ENCODE peak calls at places on chromosomes 3 and 15, in six cellular contexts. C, U, T, B, Y and L are unnamed samples. For H3K4me1, the result is how much of the 10 kb centered on the place peaks cover.

GRCh38 chr15:95887666-95888480 is 442.6 kb upstream of the NR2F2 start:
- DNase-seq in Y (no peak), T (no peak), C (peak), B (no peak), U (peak), L (no peak)

GRCh38 chr3:112417696-112418318 is 81.5 kb downstream of the BTLA start:
- DNase-seq in U (no peak), B (no peak), Y (no peak), T (no peak), C (no peak), L (no peak)

GRCh38 chr3:45631486-45631885 is 36.9 kb downstream of the LIMD1 start:
- DNase-seq in B (peak), T (no peak), U (no peak), C (no peak), Y (no peak), L (no peak)

GRCh38 chr3:55549172-55549571 is 62.1 kb upstream of the WNT5A start:
- DNase-seq in T (no peak), Y (no peak), B (no peak), C (peak), U (no peak), L (no peak)

GRCh38 chr3:186218423-186218822 is 109.5 kb upstream of the ETV5 start:
- DNase-seq in U (no peak), Y (no peak), C (no peak), B (no peak), T (no peak), L (no peak)

GRCh38 chr3:65894679-65895078 is 144.0 kb downstream of the MAGI1 start:
- DNase-seq in Y (no peak), B (no peak), C (peak), U (no peak), T (no peak), L (no peak)

GRCh38 chr15:28945626-28946215 is 59.9 kb downstream of the APBA2 start:
- DNase-seq in B (no peak), T (no peak), U (peak), C (no peak), Y (no peak), L (no peak)

GRCh38 chr3:126013742-126014141 is 44.8 kb downstream of the ROPN1B start:
- DNase-seq in T (no peak), B (no peak), U (peak), Y (no peak), C (no peak), L (no peak)

GRCh38 chr15:50907866-50908208 is 646 bp upstream of the AP4E1 start:
- DNase-seq in B (peak), U (peak), C (peak), Y (no peak), T (no peak), L (peak)

GRCh38 chr15:70761046-70761445 is 2.3 kb downstream of the UACA start:
- DNase-seq in Y (no peak), T (no peak), B (no peak), U (no peak), C (no peak), L (no peak)

GRCh38 chr15:66858423-66859207 is 156.6 kb downstream of the SMAD6 start:
- DNase-seq in B (no peak), Y (no peak), C (no peak), T (peak), U (no peak), L (no peak)

GRCh38 chr3:16055606-16056209 is 118.8 kb upstream of the GALNT15 start:
- DNase-seq in C (no peak), T (no peak), B (no peak), U (no peak), Y (no peak), L (peak)

GRCh38 chr15:39279331-39279730 is 301.5 kb upstream of the THBS1 start:
- DNase-seq in B (no peak), Y (no peak), T (no peak), U (no peak), C (peak), L (no peak)

GRCh38 chr15:78201281-78202190 is 32.8 kb downstream of the ACSBG1 start:
- DNase-seq in C (no peak), T (no peak), B (no peak), Y (no peak), U (no peak), L (no peak)

GRCh38 chr3:111903067-111903511 is 44.0 kb downstream of the PHLDB2 start:
- DNase-seq in Y (no peak), U (peak), T (no peak), C (peak), B (no peak), L (no peak)

GRCh38 chr3:12490547-12490946 is 6.3 kb downstream of the TSEN2 start:
- DNase-seq in B (no peak), T (no peak), C (no peak), Y (no peak), U (no peak), L (no peak)

GRCh38 chr3:190345878-190346277 is 23.6 kb upstream of the CLDN1 start:
- DNase-seq in T (no peak), Y (no peak), U (no peak), C (no peak), B (no peak), L (no peak)

GRCh38 chr3:56347219-56347871 is 120.9 kb downstream of the ERC2 start:
- DNase-seq in C (no peak), B (no peak), T (peak), U (no peak), Y (no peak), L (no peak)

GRCh38 chr3:172217877-172218276 is 178.5 kb downstream of the FNDC3B start:
- DNase-seq in C (peak), B (no peak), Y (no peak), U (peak), T (no peak), L (no peak)

GRCh38 chr3:105899528-105899927 is 30.7 kb upstream of the CBLB start:
- DNase-seq in Y (no peak), B (no peak), T (no peak), U (peak), C (peak), L (no peak)

GRCh38 chr15:101045835-101046691 is 126.9 kb downstream of the LRRK1 start:
- DNase-seq in B (no peak), C (no peak), Y (peak), T (peak), U (no peak), L (no peak)

GRCh38 chr15:34514251-34514760 is 69.1 kb downstream of the GOLGA8B start:
- DNase-seq in Y (peak), C (no peak), B (peak), U (no peak), T (peak), L (peak)

GRCh38 chr3:85360742-85361387 is 402.1 kb downstream of the CADM2 start:
- DNase-seq in U (peak), T (peak), Y (no peak), B (peak), C (peak), L (peak)

GRCh38 chr15:93088981-93089854 is at the start of gene RGMA:
- DNase-seq in T (peak), B (no peak), U (no peak), C (no peak), Y (peak), L (peak)

GRCh38 chr3:125025647-125026046 is 30.1 kb downstream of the HEG1 start:
- DNase-seq in B (no peak), Y (no peak), U (peak), C (peak), T (no peak), L (no peak)

GRCh38 chr15:67280217-67280616 is 25.6 kb downstream of the IQCH start:
- DNase-seq in T (no peak), B (no peak), C (peak), Y (no peak), U (no peak), L (no peak)

GRCh38 chr15:29596266-29596665 is 226.0 kb downstream of the TJP1 start:
- DNase-seq in T (no peak), B (no peak), U (peak), Y (no peak), C (peak), L (no peak)

GRCh38 chr3:99325407-99325806 is 313.0 kb upstream of the COL8A1 start:
- DNase-seq in U (no peak), Y (no peak), T (no peak), C (peak), B (no peak), L (no peak)

GRCh38 chr3:53819163-53819868 is 26.9 kb downstream of the CHDH start:
- DNase-seq in U (no peak), B (no peak), C (no peak), Y (no peak), T (no peak), L (no peak)

DNA sequence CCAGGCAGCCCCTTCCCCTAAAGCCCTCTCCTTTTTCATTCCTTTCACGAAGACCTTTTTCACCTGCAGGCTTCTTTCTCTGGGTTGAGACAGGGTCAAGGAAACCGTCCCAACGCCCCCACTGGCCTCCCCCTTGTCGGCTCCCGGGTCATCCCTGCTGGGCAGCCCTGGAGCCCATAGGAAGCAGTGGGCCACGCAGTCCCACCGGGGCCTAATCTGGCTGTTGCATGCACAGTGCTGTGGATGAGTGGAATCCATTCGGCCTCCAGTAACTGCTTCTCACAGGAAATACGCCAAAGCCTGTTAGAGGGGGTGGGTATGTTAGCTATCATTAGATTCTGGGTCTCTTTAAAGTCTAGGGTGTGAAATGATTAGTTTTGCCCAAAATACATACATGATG is 16.7 kb downstream of the LYSMD4 start:
- DNase-seq in T (no peak), C (no peak), B (no peak), U (no peak), Y (no peak), L (no peak)
- H3K4me1 ChIP-seq in T (under half), C (under half), B (under half), U (under half), Y (half or more), L (under half)

GRCh38 chr3:148716657-148717056 is 19.0 kb downstream of the AGTR1 start:
- DNase-seq in T (no peak), C (no peak), Y (no peak), B (no peak), U (no peak), L (no peak)
- TF ChIP-seq CTCF in T (no peak), C (no peak), Y (no peak), B (no peak), U (no peak), L (no peak)

GRCh38 chr15:24676431-24676830 is 856 bp downstream of the NPAP1 start:
- DNase-seq in U (no peak), Y (no peak), C (no peak), T (no peak), B (no peak), L (no peak)

GRCh38 chr15:24678485-24678884 is 2.9 kb downstream of the NPAP1 start:
- DNase-seq in T (no peak), U (no peak), B (no peak), Y (no peak), C (no peak), L (no peak)

GRCh38 chr15:24675332-24676144 is at the start of gene NPAP1:
- DNase-seq in B (no peak), Y (no peak), T (no peak), U (no peak), C (no peak), L (no peak)
- H3K27ac ChIP-seq in B (no peak), Y (no peak), T (no peak), U (no peak), C (no peak), L (no peak)

GRCh38 chr3:123385072-123385471 is 63.8 kb downstream of the ADCY5 start:
- DNase-seq in C (peak), Y (peak), T (peak), B (no peak), U (no peak), L (no peak)

GRCh38 chr3:123385499-123385898 is 63.4 kb downstream of the ADCY5 start:
- DNase-seq in Y (no peak), T (no peak), B (no peak), C (no peak), U (no peak), L (no peak)

GRCh38 chr3:123385981-123386380 is 62.9 kb downstream of the ADCY5 start:
- DNase-seq in B (no peak), Y (peak), T (no peak), U (peak), C (peak), L (peak)

GRCh38 chr3:123383101-123384053 is 65.5 kb downstream of the ADCY5 start:
- DNase-seq in B (no peak), U (peak), Y (peak), T (peak), C (peak), L (no peak)

DNA sequence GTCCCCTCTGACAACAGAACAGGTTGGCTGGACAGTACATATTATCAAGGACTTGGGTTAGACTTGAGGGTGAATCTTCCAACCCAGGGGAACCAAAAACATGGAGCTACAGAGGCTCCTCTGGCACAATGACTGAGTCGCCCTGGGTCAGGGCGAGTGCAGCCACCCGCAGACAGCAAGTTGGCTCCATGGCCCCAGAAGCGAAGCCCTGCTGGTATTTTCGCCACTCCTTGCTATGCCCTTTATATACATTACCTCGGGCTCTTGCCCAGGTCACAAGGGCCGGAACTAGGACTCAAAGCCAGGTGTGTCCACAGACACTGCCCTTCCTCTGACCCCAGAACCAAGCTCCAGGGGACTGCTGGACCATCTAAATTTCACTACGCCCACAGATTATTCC is 64.6 kb downstream of the ADCY5 start:
- DNase-seq in T (no peak), C (no peak), U (no peak), Y (no peak), B (no peak), L (no peak)
- H3K4me1 ChIP-seq in T (under half), C (under half), U (under half), Y (half or more), B (under half), L (under half)

GRCh38 chr3:4425055-4425454 is 42.0 kb downstream of the SUMF1 start:
- DNase-seq in U (no peak), C (no peak), B (no peak), T (no peak), Y (no peak), L (no peak)
- TF ChIP-seq CTCF in U (no peak), C (no peak), B (no peak), T (no peak), Y (no peak), L (no peak)